ENCODE peak calls at places on chromosomes 5 and 9, in eight cellular contexts. E, H, Q, X, P, Y, N and B are unnamed samples. For H3K9me3, the result is how much of the 10 kb centered on the place peaks cover.

GRCh38 chr9:33942471-33943083 is 106.1 kb downstream of the UBAP2 start:
- DNase-seq in E (no peak), X (peak), Y (no peak), P (peak), N (peak), Q (no peak), H (peak), B (no peak)

GRCh38 chr9:108834959-108835696 is 20.7 kb downstream of the ACTL7B start:
- DNase-seq in Q (no peak), E (no peak), P (peak), N (no peak), X (no peak), Y (no peak), H (no peak), B (no peak)

GRCh38 chr9:18499987-18500386 is 26.0 kb downstream of the ADAMTSL1 start:
- DNase-seq in X (no peak), E (no peak), P (no peak), N (no peak), H (no peak), Y (no peak), Q (no peak), B (no peak)

GRCh38 chr5:5658226-5658625 is 235.7 kb downstream of the ICE1 start:
- DNase-seq in P (peak), N (no peak), Y (no peak), H (no peak), X (peak), Q (peak), E (no peak), B (no peak)

GRCh38 chr9:137087409-137087925 is 682 bp downstream of the MAN1B1 start:
- DNase-seq in H (no peak), Q (no peak), E (peak), Y (peak), N (no peak), P (no peak), X (no peak), B (no peak)

GRCh38 chr5:67319935-67320725 is 123.5 kb upstream of the CD180 start:
- DNase-seq in P (no peak), H (no peak), E (no peak), Q (no peak), N (peak), X (no peak), Y (no peak), B (no peak)

GRCh38 chr5:115424030-115424429 is 120.5 kb downstream of the FEM1C start:
- DNase-seq in N (no peak), H (no peak), X (no peak), E (no peak), P (no peak), Q (no peak), Y (no peak), B (no peak)

GRCh38 chr5:31990701-31991110 is 183.4 kb downstream of the GOLPH3 start:
- DNase-seq in X (peak), Q (no peak), N (no peak), Y (no peak), P (no peak), H (no peak), E (no peak), B (no peak)

GRCh38 chr9:75299324-75299723 is 211.0 kb downstream of the OSTF1 start:
- DNase-seq in H (no peak), Q (no peak), E (peak), N (no peak), Y (no peak), P (no peak), X (peak), B (no peak)

GRCh38 chr9:122978586-122978985 is 37.8 kb downstream of the RABGAP1 start:
- DNase-seq in X (no peak), P (no peak), Q (no peak), N (peak), Y (no peak), E (no peak), H (no peak), B (no peak)

GRCh38 chr5:111127453-111128195 is 35.5 kb downstream of the WDR36 start:
- DNase-seq in Q (no peak), E (no peak), N (no peak), H (no peak), P (no peak), X (no peak), Y (no peak), B (no peak)

GRCh38 chr9:16309350-16310271 is 560.9 kb downstream of the BNC2 start:
- DNase-seq in N (peak), E (no peak), Y (no peak), X (no peak), H (peak), Q (no peak), P (peak), B (no peak)

GRCh38 chr5:157571357-157571827 is 4.2 kb downstream of the ADAM19 start:
- DNase-seq in E (peak), H (peak), X (no peak), Q (no peak), N (peak), P (peak), Y (no peak), B (no peak)

GRCh38 chr9:92328225-92328624 is 2.5 kb downstream of the CENPP start:
- DNase-seq in Y (peak), N (peak), X (peak), H (peak), Q (no peak), E (peak), P (peak), B (no peak)

GRCh38 chr9:38388283-38389223 is 3.9 kb upstream of the ALDH1B1 start:
- DNase-seq in X (no peak), E (no peak), Q (peak), Y (no peak), H (peak), N (peak), P (peak), B (no peak)

GRCh38 chr9:101307041-101307440 is 77.8 kb downstream of the BAAT start:
- DNase-seq in X (no peak), P (no peak), H (no peak), N (no peak), Q (no peak), Y (no peak), E (no peak), B (no peak)

GRCh38 chr5:132962429-132962928 is 955 bp downstream of the AFF4 start:
- DNase-seq in E (peak), X (peak), Q (no peak), Y (peak), H (peak), N (peak), P (peak), B (peak)

GRCh38 chr5:1246711-1247431 is 21.7 kb downstream of the SLC6A18 start:
- DNase-seq in P (peak), Q (no peak), Y (peak), N (no peak), X (peak), H (no peak), E (peak), B (peak)

GRCh38 chr9:93677061-93677571 is 100.7 kb downstream of the PHF2 start:
- DNase-seq in Q (peak), N (no peak), P (no peak), H (no peak), Y (peak), E (no peak), X (no peak), B (no peak)

GRCh38 chr9:112003538-112003937 is 106.9 kb downstream of the UGCG start:
- DNase-seq in Q (no peak), Y (no peak), E (no peak), H (no peak), X (no peak), N (no peak), P (no peak), B (no peak)

GRCh38 chr5:137714931-137715330 is 21.0 kb downstream of the KLHL3 start:
- DNase-seq in E (no peak), P (no peak), Q (no peak), X (no peak), Y (no peak), H (no peak), N (no peak), B (no peak)

GRCh38 chr5:127041571-127041970 is 11.2 kb upstream of the MARCHF3 start:
- DNase-seq in Q (no peak), H (peak), Y (no peak), X (no peak), N (peak), P (peak), E (no peak), B (no peak)

GRCh38 chr9:20702565-20702964 is 18.5 kb downstream of the FOCAD start:
- DNase-seq in H (no peak), Y (no peak), Q (no peak), X (no peak), P (no peak), E (no peak), N (no peak), B (no peak)

GRCh38 chr9:28105001-28105400 is 531.7 kb upstream of the C9orf72 start:
- DNase-seq in H (no peak), E (no peak), X (no peak), Y (no peak), Q (no peak), N (no peak), P (no peak), B (no peak)

GRCh38 chr5:56429110-56429561 is 196.0 kb upstream of the ANKRD55 start:
- DNase-seq in E (no peak), N (no peak), Y (peak), H (peak), P (peak), Q (no peak), X (peak), B (no peak)

GRCh38 chr9:36543916-36544315 is 28.8 kb upstream of the MELK start:
- DNase-seq in X (no peak), P (peak), H (peak), E (no peak), N (no peak), Q (peak), Y (no peak), B (no peak)

GRCh38 chr5:131998431-131999040 is 12.9 kb downstream of the ACSL6 start:
- DNase-seq in Q (no peak), E (no peak), P (no peak), X (no peak), Y (no peak), N (no peak), H (no peak), B (no peak)

GRCh38 chr9:93325307-93326035 is 126.0 kb upstream of the FAM120A start:
- DNase-seq in E (peak), X (no peak), H (no peak), Q (no peak), Y (no peak), N (no peak), P (no peak), B (no peak)

GRCh38 chr9:93656426-93657222 is 80.2 kb downstream of the PHF2 start:
- DNase-seq in E (no peak), Y (no peak), X (no peak), H (no peak), P (no peak), Q (peak), N (no peak), B (no peak)

GRCh38 chr5:173917788-173918786 is 29.9 kb downstream of the CPEB4 start:
- DNase-seq in Y (peak), X (peak), H (peak), N (peak), P (peak), E (peak), Q (peak), B (peak)

GRCh38 chr5:132830436-132831094 is at the start of gene SHROOM1:
- DNase-seq in Y (peak), E (peak), H (peak), X (peak), Q (peak), N (peak), P (peak), B (no peak)

GRCh38 chr5:107337281-107337680 is 333.5 kb downstream of the EFNA5 start:
- DNase-seq in P (no peak), Q (no peak), X (peak), H (no peak), Y (no peak), E (no peak), N (no peak), B (no peak)

GRCh38 chr9:124038239-124038638 is 26.7 kb downstream of the LHX2 start:
- DNase-seq in E (no peak), N (no peak), Q (no peak), H (no peak), X (no peak), P (peak), Y (no peak), B (no peak)

GRCh38 chr5:143509758-143510221 is 106.3 kb upstream of the NR3C1 start:
- DNase-seq in P (no peak), N (no peak), Q (no peak), E (no peak), X (no peak), Y (no peak), H (no peak), B (no peak)

GRCh38 chr5:164187780-164188179 is 682.4 kb downstream of the MAT2B start:
- DNase-seq in N (no peak), X (no peak), Y (no peak), Q (no peak), P (no peak), H (no peak), E (no peak), B (no peak)

GRCh38 chr5:149667827-149668122 is 62.3 kb upstream of the PPARGC1B start:
- DNase-seq in Y (no peak), Q (no peak), E (no peak), N (no peak), X (no peak), P (no peak), H (no peak), B (no peak)

GRCh38 chr9:135260221-135260620 is 172.8 kb downstream of the OLFM1 start:
- DNase-seq in H (no peak), X (no peak), Q (no peak), P (no peak), Y (no peak), N (no peak), E (peak), B (no peak)

GRCh38 chr9:135262248-135262647 is 174.8 kb downstream of the OLFM1 start:
- DNase-seq in P (no peak), E (no peak), Q (no peak), X (no peak), Y (no peak), H (no peak), N (no peak), B (no peak)

GRCh38 chr9:135259273-135259672 is 171.8 kb downstream of the OLFM1 start:
- DNase-seq in Q (no peak), Y (no peak), E (no peak), N (no peak), P (no peak), X (no peak), H (no peak), B (no peak)

GRCh38 chr9:135258461-135258860 is 171.0 kb downstream of the OLFM1 start:
- DNase-seq in Y (no peak), H (no peak), N (no peak), Q (no peak), X (no peak), E (no peak), P (no peak), B (no peak)

GRCh38 chr9:135260776-135261175 is 173.3 kb downstream of the OLFM1 start:
- DNase-seq in H (no peak), N (no peak), E (no peak), P (no peak), Y (no peak), X (no peak), Q (no peak), B (no peak)
- H3K9me3 ChIP-seq in H (under half), N (under half), E (under half), P (under half), Y (under half), X (under half), Q (under half), B (under half)

GRCh38 chr5:16431482-16431881 is 34.1 kb downstream of the ZNF622 start:
- DNase-seq in E (no peak), X (no peak), N (no peak), P (no peak), Y (no peak), Q (no peak), H (no peak), B (no peak)
- H3K9me3 ChIP-seq in E (under half), X (under half), N (under half), P (under half), Y (under half), Q (under half), H (under half), B (under half)

GRCh38 chr5:4555739-4556285 is 584.3 kb upstream of the ADAMTS16 start:
- DNase-seq in P (no peak), H (no peak), X (no peak), Y (no peak), E (no peak), Q (no peak), N (no peak), B (no peak)

GRCh38 chr5:4563400-4563799 is 576.7 kb upstream of the ADAMTS16 start:
- DNase-seq in P (no peak), N (no peak), E (no peak), Y (no peak), X (peak), Q (no peak), H (no peak), B (no peak)

GRCh38 chr5:4561403-4561802 is 578.7 kb upstream of the ADAMTS16 start:
- DNase-seq in Y (no peak), Q (no peak), X (no peak), H (no peak), P (no peak), E (no peak), N (no peak), B (no peak)
- H3K9me3 ChIP-seq in Y (under half), Q (under half), X (under half), H (under half), P (under half), E (under half), N (under half), B (under half)

GRCh38 chr5:94544031-94544650 is 74.3 kb downstream of the KIAA0825 start:
- DNase-seq in N (peak), X (no peak), Q (no peak), H (peak), P (peak), E (peak), Y (no peak), B (no peak)

GRCh38 chr5:94545870-94546625 is 72.4 kb downstream of the KIAA0825 start:
- DNase-seq in N (no peak), Q (no peak), H (no peak), X (no peak), P (no peak), E (no peak), Y (no peak), B (no peak)

GRCh38 chr5:94540856-94541494 is 77.4 kb downstream of the KIAA0825 start:
- DNase-seq in Q (no peak), N (no peak), H (no peak), E (no peak), Y (no peak), P (no peak), X (no peak), B (no peak)

GRCh38 chr5:94544784-94545318 is 73.6 kb downstream of the KIAA0825 start:
- DNase-seq in X (no peak), Y (no peak), H (no peak), P (no peak), N (no peak), Q (no peak), E (no peak), B (no peak)
- H3K9me3 ChIP-seq in X (under half), Y (under half), H (under half), P (under half), N (under half), Q (under half), E (under half), B (under half)

GRCh38 chr5:178940569-178941360 is at the start of gene ZNF454:
- DNase-seq in H (peak), Q (peak), N (peak), E (no peak), P (peak), X (no peak), Y (peak), B (no peak)

DNA sequence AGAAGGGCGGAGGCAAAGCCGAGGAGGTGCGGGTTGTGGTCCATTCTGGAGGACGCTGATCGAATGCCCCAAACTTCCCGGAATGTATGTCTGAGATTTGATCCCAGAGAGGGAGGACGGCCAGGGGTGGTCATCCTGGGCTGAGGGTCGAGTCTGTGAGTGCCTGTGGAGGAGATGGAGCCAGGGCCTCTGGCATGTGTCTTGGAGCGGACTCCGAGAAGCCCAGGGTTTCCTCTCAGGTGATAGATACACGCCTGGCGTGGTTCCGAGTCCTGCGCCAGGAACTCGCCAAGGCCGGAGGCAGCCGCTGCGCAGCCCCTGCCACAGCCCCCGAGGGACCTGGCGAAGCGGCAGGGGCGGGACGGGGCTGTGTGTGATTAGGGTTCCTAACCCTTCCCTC is 363 bp downstream of the ZNF454 start:
- DNase-seq in Y (no peak), N (no peak), X (no peak), Q (no peak), P (peak), H (no peak), E (no peak), B (no peak)
- H3K9me3 ChIP-seq in Y (under half), N (half or more), X (under half), Q (under half), P (under half), H (under half), E (under half), B (under half)

DNA sequence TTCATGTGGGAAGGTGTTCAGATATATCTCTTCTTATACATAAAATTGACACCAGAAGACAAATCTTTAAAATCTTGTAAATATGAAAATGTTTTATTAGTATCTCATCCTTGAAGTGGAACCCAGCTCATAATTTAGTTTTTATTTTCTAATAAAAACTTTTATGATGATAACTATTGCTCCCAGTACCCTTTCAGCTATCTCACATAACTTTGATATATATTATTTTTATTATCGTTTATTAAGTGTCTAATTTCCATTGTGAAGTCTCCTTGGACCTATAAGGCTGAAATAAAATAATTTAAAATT is 16.0 kb downstream of the PCDHB15 start:
- DNase-seq in N (no peak), E (no peak), P (no peak), Y (no peak), Q (no peak), X (no peak), H (no peak), B (no peak)
- H3K9me3 ChIP-seq in N (under half), E (half or more), P (under half), Y (half or more), Q (under half), X (half or more), H (under half), B (under half)

DNA sequence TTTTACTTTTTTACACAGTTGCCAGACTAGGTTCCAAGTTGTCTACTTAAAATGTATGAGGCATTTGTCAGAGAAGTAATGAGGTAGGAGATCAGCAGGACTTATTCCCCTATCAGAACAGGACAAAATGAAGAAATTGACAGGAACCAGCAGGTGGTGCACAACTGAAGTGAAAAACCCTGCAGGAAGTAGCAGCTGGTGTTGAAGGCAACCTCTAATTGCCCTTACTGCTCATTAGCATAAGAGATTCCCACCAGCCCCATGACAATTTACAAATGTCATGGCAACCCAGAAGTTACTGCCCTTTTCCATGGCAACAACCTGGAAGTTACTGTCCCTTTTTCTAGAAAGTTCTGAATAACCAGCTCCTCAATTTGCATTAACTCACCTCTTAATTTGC is 5.4 kb downstream of the PCDHB15 start:
- DNase-seq in Q (no peak), H (no peak), X (no peak), N (no peak), E (no peak), P (no peak), Y (no peak), B (no peak)
- H3K9me3 ChIP-seq in Q (under half), H (under half), X (half or more), N (under half), E (under half), P (under half), Y (under half), B (half or more)